ENCODE peak calls at places on chromosomes 3 and 15, in five cellular contexts. L is GM12865, I is NCI-H526 treated with DMSO at 0.1 percent for 48 hours, F is kidney glomerular epithelial cell, Q is T-cell. U is an unnamed sample.

GRCh38 chr15:23566070-23567050 is 886 bp downstream of the MKRN3 start:
- DNase-seq in Q (no peak), L (no peak), I (peak; percentile 84), F (no peak), U (no peak)

GRCh38 chr15:75028991-75029377 is 5.6 kb downstream of the PPCDC start:
- DNase-seq in F (no peak), Q (no peak), I (no peak), L (no peak), U (no peak)

GRCh38 chr15:70704731-70705130 is 58.6 kb downstream of the UACA start:
- DNase-seq in Q (no peak), F (no peak), I (no peak), L (no peak), U (no peak)

GRCh38 chr3:83226751-83227150 is 1465.3 kb upstream of the GBE1 start:
- DNase-seq in L (no peak), F (no peak), Q (no peak), I (no peak), U (no peak)

GRCh38 chr15:39579487-39580116 is 1.3 kb upstream of the THBS1 start:
- DNase-seq in I (no peak), L (peak; percentile 80), Q (no peak), F (peak; percentile 86), U (no peak)

GRCh38 chr3:71690222-71690821 is 34.9 kb downstream of the EIF4E3 start:
- DNase-seq in I (no peak), Q (no peak), F (peak; percentile 37), L (no peak), U (no peak)

GRCh38 chr3:29236441-29236840 is 44.4 kb upstream of the RBMS3 start:
- DNase-seq in L (no peak), I (no peak), Q (no peak), F (no peak), U (no peak)

GRCh38 chr3:45417949-45418847 is 29.8 kb downstream of the LARS2 start:
- DNase-seq in F (no peak), Q (no peak), I (no peak), L (no peak), U (no peak)

GRCh38 chr3:155739154-155739553 is 5.7 kb downstream of the PLCH1 start:
- DNase-seq in Q (no peak), F (no peak), L (no peak), I (no peak), U (no peak)

GRCh38 chr3:23776352-23776891 is 29.3 kb upstream of the UBE2E1 start:
- DNase-seq in Q (no peak), F (peak; percentile 51), L (no peak), I (no peak), U (no peak)